ENCODE peak calls at places on chromosomes 16 and 17, in six cellular contexts. One of them, this sample, is unnamed.

GRCh38 chr16:2329532-2329931 is 11.0 kb downstream of the ABCA3 start:
- DNase-seq in GM12878: no peak
- DNase-seq in A549: no peak
- DNase-seq in HepG2: no peak
- DNase-seq in K562: no peak
- DNase-seq in endothelial cell of umbilical vein: no peak
- DNase-seq in this sample: no peak

GRCh38 chr17:81888105-81888987 is 3.0 kb downstream of the ALYREF start:
- DNase-seq in GM12878: no peak
- DNase-seq in A549: no peak
- DNase-seq in HepG2: no peak
- DNase-seq in K562: peak
- DNase-seq in endothelial cell of umbilical vein: no peak
- DNase-seq in this sample: no peak

GRCh38 chr17:66542967-66543525 is 240.6 kb downstream of the PRKCA start:
- DNase-seq in GM12878: no peak
- DNase-seq in A549: no peak
- DNase-seq in HepG2: peak
- DNase-seq in K562: no peak
- DNase-seq in endothelial cell of umbilical vein: peak
- DNase-seq in this sample: no peak

GRCh38 chr17:63772801-63773271 is 561 bp downstream of the CCDC47 start:
- DNase-seq in GM12878: no peak
- DNase-seq in A549: peak
- DNase-seq in HepG2: peak
- DNase-seq in K562: no peak
- DNase-seq in endothelial cell of umbilical vein: no peak
- DNase-seq in this sample: peak

GRCh38 chr16:86495357-86495701 is 15.0 kb upstream of the FOXF1 start:
- DNase-seq in GM12878: no peak
- DNase-seq in A549: no peak
- DNase-seq in HepG2: no peak
- DNase-seq in K562: no peak
- DNase-seq in endothelial cell of umbilical vein: no peak
- DNase-seq in this sample: no peak

GRCh38 chr16:10629592-10629963 is 49.2 kb upstream of the EMP2 start:
- DNase-seq in GM12878: no peak
- DNase-seq in A549: no peak
- DNase-seq in HepG2: no peak
- DNase-seq in K562: no peak
- DNase-seq in endothelial cell of umbilical vein: no peak
- DNase-seq in this sample: peak

GRCh38 chr17:47957591-47958490 is at the start of gene PRR15L:
- DNase-seq in GM12878: no peak
- DNase-seq in A549: no peak
- DNase-seq in HepG2: no peak
- DNase-seq in K562: no peak
- DNase-seq in endothelial cell of umbilical vein: no peak
- DNase-seq in this sample: no peak

GRCh38 chr17:43713494-43714162 is 45.0 kb downstream of the SOST start:
- DNase-seq in GM12878: no peak
- DNase-seq in A549: no peak
- DNase-seq in HepG2: no peak
- DNase-seq in K562: no peak
- DNase-seq in endothelial cell of umbilical vein: peak
- DNase-seq in this sample: peak

GRCh38 chr17:80566054-80566400 is 21.4 kb downstream of the RPTOR start:
- DNase-seq in GM12878: no peak
- DNase-seq in A549: no peak
- DNase-seq in HepG2: no peak
- DNase-seq in K562: no peak
- DNase-seq in endothelial cell of umbilical vein: no peak
- DNase-seq in this sample: no peak

GRCh38 chr16:71526111-71526998 is at the start of gene CHST4:
- DNase-seq in GM12878: no peak
- DNase-seq in A549: peak
- DNase-seq in HepG2: no peak
- DNase-seq in K562: no peak
- DNase-seq in endothelial cell of umbilical vein: no peak
- DNase-seq in this sample: peak

GRCh38 chr17:45715787-45716186 is 68.3 kb upstream of the CRHR1 start:
- DNase-seq in GM12878: no peak
- DNase-seq in A549: no peak
- DNase-seq in HepG2: no peak
- DNase-seq in K562: no peak
- DNase-seq in endothelial cell of umbilical vein: no peak
- DNase-seq in this sample: no peak

GRCh38 chr16:10754941-10755340 is 11.3 kb downstream of the NUBP1 start:
- DNase-seq in GM12878: no peak
- DNase-seq in A549: no peak
- DNase-seq in HepG2: no peak
- DNase-seq in K562: no peak
- DNase-seq in endothelial cell of umbilical vein: peak
- DNase-seq in this sample: no peak

GRCh38 chr16:19746561-19746960 is 28.5 kb downstream of the IQCK start:
- DNase-seq in GM12878: no peak
- DNase-seq in A549: no peak
- DNase-seq in HepG2: no peak
- DNase-seq in K562: no peak
- DNase-seq in endothelial cell of umbilical vein: peak
- DNase-seq in this sample: no peak

GRCh38 chr17:43359469-43360105 is 39.2 kb upstream of the ARL4D start:
- DNase-seq in GM12878: no peak
- DNase-seq in A549: no peak
- DNase-seq in HepG2: no peak
- DNase-seq in K562: no peak
- DNase-seq in endothelial cell of umbilical vein: no peak
- DNase-seq in this sample: peak

GRCh38 chr17:50426814-50427787 is 1.1 kb downstream of the ACSF2 start:
- DNase-seq in GM12878: no peak
- DNase-seq in A549: peak
- DNase-seq in HepG2: peak
- DNase-seq in K562: peak
- DNase-seq in endothelial cell of umbilical vein: peak
- DNase-seq in this sample: peak

GRCh38 chr17:77942111-77942988 is 16.2 kb upstream of the TNRC6C start:
- DNase-seq in GM12878: no peak
- DNase-seq in A549: no peak
- DNase-seq in HepG2: peak
- DNase-seq in K562: no peak
- DNase-seq in endothelial cell of umbilical vein: no peak
- DNase-seq in this sample: no peak

GRCh38 chr16:50646345-50646744 is 34.8 kb downstream of the SNX20 start:
- DNase-seq in GM12878: no peak
- DNase-seq in A549: no peak
- DNase-seq in HepG2: no peak
- DNase-seq in K562: no peak
- DNase-seq in endothelial cell of umbilical vein: no peak
- DNase-seq in this sample: no peak

GRCh38 chr16:86096850-86097249 is 197.9 kb downstream of the IRF8 start:
- DNase-seq in GM12878: no peak
- DNase-seq in A549: no peak
- DNase-seq in HepG2: no peak
- DNase-seq in K562: no peak
- DNase-seq in endothelial cell of umbilical vein: no peak
- DNase-seq in this sample: no peak

GRCh38 chr17:39963826-39964225 is 1.0 kb downstream of the GSDMA start:
- DNase-seq in GM12878: no peak
- DNase-seq in A549: no peak
- DNase-seq in HepG2: no peak
- DNase-seq in K562: no peak
- DNase-seq in endothelial cell of umbilical vein: no peak
- DNase-seq in this sample: no peak

GRCh38 chr17:71071837-71072236 is 902.5 kb downstream of the KCNJ2 start:
- DNase-seq in GM12878: no peak
- DNase-seq in A549: peak
- DNase-seq in HepG2: peak
- DNase-seq in K562: no peak
- DNase-seq in endothelial cell of umbilical vein: no peak
- DNase-seq in this sample: peak

GRCh38 chr16:14004031-14004718 is 66.9 kb upstream of the MRTFB start:
- DNase-seq in GM12878: no peak
- DNase-seq in A549: no peak
- DNase-seq in HepG2: no peak
- DNase-seq in K562: no peak
- DNase-seq in endothelial cell of umbilical vein: no peak
- DNase-seq in this sample: no peak

GRCh38 chr16:80480664-80481063 is 60.1 kb upstream of the DYNLRB2 start:
- DNase-seq in GM12878: peak
- DNase-seq in A549: no peak
- DNase-seq in HepG2: no peak
- DNase-seq in K562: no peak
- DNase-seq in endothelial cell of umbilical vein: no peak
- DNase-seq in this sample: no peak

GRCh38 chr17:43449470-43450202 is 34.1 kb upstream of the DHX8 start:
- DNase-seq in GM12878: no peak
- DNase-seq in A549: peak
- DNase-seq in HepG2: peak
- DNase-seq in K562: no peak
- DNase-seq in endothelial cell of umbilical vein: no peak
- DNase-seq in this sample: no peak

GRCh38 chr16:57894390-57895080 is 76.4 kb downstream of the CNGB1 start:
- DNase-seq in GM12878: no peak
- DNase-seq in A549: peak
- DNase-seq in HepG2: peak
- DNase-seq in K562: no peak
- DNase-seq in endothelial cell of umbilical vein: no peak
- DNase-seq in this sample: no peak

GRCh38 chr17:68461589-68461988 is 4.3 kb upstream of the WIPI1 start:
- DNase-seq in GM12878: no peak
- DNase-seq in A549: no peak
- DNase-seq in HepG2: no peak
- DNase-seq in K562: no peak
- DNase-seq in endothelial cell of umbilical vein: peak
- DNase-seq in this sample: no peak

GRCh38 chr17:42133461-42134041 is 10.9 kb downstream of the HSPB9 start:
- DNase-seq in GM12878: no peak
- DNase-seq in A549: no peak
- DNase-seq in HepG2: no peak
- DNase-seq in K562: no peak
- DNase-seq in endothelial cell of umbilical vein: no peak
- DNase-seq in this sample: no peak
- TF ChIP-seq MAX in GM12878: no peak
- TF ChIP-seq MAX in A549: no peak
- TF ChIP-seq MAX in HepG2: no peak
- TF ChIP-seq MAX in K562: no peak
- TF ChIP-seq MAX in endothelial cell of umbilical vein: no peak
- TF ChIP-seq MAX in this sample: no peak

DNA sequence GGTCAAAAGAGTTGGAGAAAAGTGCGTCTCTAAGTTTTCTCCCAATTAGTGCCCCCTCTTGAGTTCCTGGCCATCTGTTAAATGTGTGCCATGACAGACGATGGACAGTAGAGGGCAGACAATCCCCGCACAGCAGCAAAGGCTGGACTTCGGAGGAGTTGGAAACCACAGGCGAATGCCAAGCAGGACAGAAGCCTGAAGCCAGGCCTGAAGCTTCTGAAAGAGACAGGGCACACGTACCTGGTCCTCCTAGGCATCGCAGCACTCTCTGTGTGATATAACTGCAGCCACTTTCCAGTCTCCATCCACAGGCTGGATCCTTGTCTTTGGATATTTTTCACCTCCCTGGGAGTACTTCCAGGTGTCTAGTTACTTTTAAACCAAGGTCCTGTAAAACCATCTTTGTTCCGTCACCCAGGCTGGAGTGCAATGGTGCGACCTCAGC is 14.5 kb downstream of the C17orf100 start:
- DNase-seq in GM12878: no peak
- DNase-seq in A549: peak
- DNase-seq in HepG2: peak
- DNase-seq in K562: peak
- DNase-seq in endothelial cell of umbilical vein: peak
- DNase-seq in this sample: peak
- TF ChIP-seq MYC in GM12878: no peak
- TF ChIP-seq MYC in A549: no peak
- TF ChIP-seq MYC in HepG2: no peak
- TF ChIP-seq MYC in K562: no peak
- TF ChIP-seq MYC in endothelial cell of umbilical vein: no peak
- TF ChIP-seq MYC in this sample: no peak

DNA sequence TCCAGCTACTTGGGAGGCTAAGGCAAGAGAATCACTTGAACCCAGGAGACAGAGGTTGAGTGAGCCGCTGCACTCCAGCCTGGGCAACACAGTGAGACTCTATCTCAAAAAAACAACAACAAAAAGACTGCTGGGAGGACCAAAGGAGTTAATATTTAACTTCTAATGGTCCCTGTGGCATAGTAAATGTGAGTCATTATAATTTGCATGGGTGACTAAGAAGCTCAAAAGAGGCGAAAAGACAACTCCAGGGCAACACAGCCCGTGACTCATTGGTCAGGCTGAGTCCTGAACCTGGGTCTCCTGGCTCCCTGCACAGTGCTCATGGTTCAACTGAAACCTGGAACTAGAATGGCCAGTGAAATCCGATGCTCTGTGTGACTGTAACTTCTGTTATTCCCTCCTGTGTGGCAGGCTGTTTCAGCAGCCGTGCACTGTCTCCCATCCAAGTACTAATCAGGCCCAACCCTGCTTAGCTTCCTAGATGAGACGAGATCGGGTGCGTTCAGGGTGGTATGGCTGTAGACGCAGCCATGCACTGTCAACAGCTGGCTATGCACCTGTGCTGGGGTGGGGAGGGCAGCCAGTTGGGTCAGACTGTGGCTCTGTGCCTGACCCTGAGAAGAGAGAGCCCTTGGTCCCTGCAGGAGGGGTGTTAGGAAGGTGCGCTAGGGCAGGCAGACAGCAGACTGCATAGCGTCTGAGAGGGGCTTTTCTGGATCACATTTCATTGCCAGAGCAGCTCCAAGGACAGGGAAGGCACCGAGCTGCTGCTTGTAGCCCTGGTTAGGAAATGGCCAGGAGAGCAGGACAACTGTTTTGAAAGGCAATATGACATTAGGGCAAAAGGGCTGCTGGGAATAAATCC is 14.5 kb upstream of the GPRC5C start:
- DNase-seq in GM12878: peak
- DNase-seq in A549: peak
- DNase-seq in HepG2: peak
- DNase-seq in K562: no peak
- DNase-seq in endothelial cell of umbilical vein: no peak
- DNase-seq in this sample: peak
- TF ChIP-seq MAX in GM12878: no peak
- TF ChIP-seq MAX in A549: peak
- TF ChIP-seq MAX in HepG2: peak
- TF ChIP-seq MAX in K562: no peak
- TF ChIP-seq MAX in endothelial cell of umbilical vein: no peak
- TF ChIP-seq MAX in this sample: no peak

DNA sequence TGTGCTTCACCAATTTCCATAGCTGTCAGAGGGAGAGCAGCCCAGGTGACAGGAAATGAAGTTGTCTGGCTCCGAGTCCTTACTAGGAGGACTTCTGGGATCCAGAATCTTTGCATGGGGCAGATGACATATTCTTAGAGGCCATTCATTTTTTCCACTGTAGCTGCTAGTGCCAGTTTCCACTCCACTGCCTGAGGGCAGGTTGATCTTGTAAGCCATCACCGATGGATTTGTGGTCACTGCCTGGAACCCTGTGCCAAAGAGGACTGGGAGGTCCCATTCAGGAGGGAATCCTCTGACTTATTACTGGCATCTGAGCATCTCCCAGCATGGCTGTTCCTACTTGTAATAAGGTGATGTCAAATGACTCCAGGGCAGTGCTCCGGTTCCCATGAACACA is 144.1 kb upstream of the KCNJ18 start:
- DNase-seq in GM12878: no peak
- DNase-seq in A549: no peak
- DNase-seq in HepG2: no peak
- DNase-seq in K562: no peak
- DNase-seq in endothelial cell of umbilical vein: no peak
- DNase-seq in this sample: no peak
- TF ChIP-seq MYC in GM12878: no peak
- TF ChIP-seq MYC in A549: no peak
- TF ChIP-seq MYC in HepG2: no peak
- TF ChIP-seq MYC in K562: no peak
- TF ChIP-seq MYC in endothelial cell of umbilical vein: no peak
- TF ChIP-seq MYC in this sample: no peak